ENCODE peak calls at places on chromosomes 6 and 20, in four cellular contexts. One of them, this sample, is unnamed.

GRCh38 chr20:62704341-62704948 is 4.2 kb upstream of the NTSR1 start:
- DNase-seq in heart left ventricle: peak; percentile 94
- DNase-seq in NT2/D1: no peak
- DNase-seq in A549: peak; percentile 65
- DNase-seq in this sample: peak; percentile 55

GRCh38 chr20:21101453-21102251 is 4.5 kb downstream of the LINC00237 start:
- DNase-seq in A549: no peak
- DNase-seq in NT2/D1: no peak
- DNase-seq in heart left ventricle: no peak
- DNase-seq in this sample: no peak

GRCh38 chr6:136734977-136735376 is 57.3 kb downstream of the MAP3K5 start:
- DNase-seq in heart left ventricle: no peak
- DNase-seq in A549: no peak
- DNase-seq in NT2/D1: no peak
- DNase-seq in this sample: no peak

GRCh38 chr20:354298-354977 is 7.5 kb downstream of the NRSN2 start:
- DNase-seq in A549: peak; percentile 95
- DNase-seq in NT2/D1: no peak
- DNase-seq in heart left ventricle: peak; percentile 72
- DNase-seq in this sample: no peak

GRCh38 chr6:41801380-41801779 is 13.9 kb downstream of the TOMM6 start:
- DNase-seq in A549: no peak
- DNase-seq in NT2/D1: no peak
- DNase-seq in heart left ventricle: no peak
- DNase-seq in this sample: no peak

GRCh38 chr6:71533939-71534379 is 245.3 kb downstream of the OGFRL1 start:
- DNase-seq in A549: peak; percentile 13
- DNase-seq in heart left ventricle: no peak
- DNase-seq in NT2/D1: no peak
- DNase-seq in this sample: no peak

GRCh38 chr6:16665992-16666391 is 95.3 kb downstream of the ATXN1 start:
- DNase-seq in NT2/D1: no peak
- DNase-seq in heart left ventricle: no peak
- DNase-seq in A549: no peak
- DNase-seq in this sample: no peak

GRCh38 chr6:116773886-116774285 is 8.4 kb upstream of the FAM162B start:
- DNase-seq in NT2/D1: no peak
- DNase-seq in heart left ventricle: no peak
- DNase-seq in A549: no peak
- DNase-seq in this sample: peak; percentile 19

GRCh38 chr6:128724738-128725137 is 158.2 kb upstream of the LAMA2 start:
- DNase-seq in A549: no peak
- DNase-seq in NT2/D1: no peak
- DNase-seq in heart left ventricle: no peak
- DNase-seq in this sample: no peak

GRCh38 chr6:56102216-56102615 is 145.2 kb downstream of the COL21A1 start:
- DNase-seq in heart left ventricle: no peak
- DNase-seq in NT2/D1: no peak
- DNase-seq in A549: no peak
- DNase-seq in this sample: no peak

GRCh38 chr6:5592911-5593519 is 331.7 kb downstream of the FARS2 start:
- DNase-seq in NT2/D1: no peak
- DNase-seq in heart left ventricle: no peak
- DNase-seq in A549: no peak
- DNase-seq in this sample: no peak

GRCh38 chr6:128554302-128554701 is 33.9 kb upstream of the PTPRK start:
- DNase-seq in NT2/D1: no peak
- DNase-seq in A549: no peak
- DNase-seq in heart left ventricle: peak; percentile 28
- DNase-seq in this sample: no peak

GRCh38 chr20:44083220-44083933 is 103.6 kb downstream of the JPH2 start:
- DNase-seq in NT2/D1: no peak
- DNase-seq in heart left ventricle: peak; percentile 82
- DNase-seq in A549: no peak
- DNase-seq in this sample: no peak

GRCh38 chr6:3867616-3868502 is 18.7 kb downstream of the FAM50B start:
- DNase-seq in A549: no peak
- DNase-seq in heart left ventricle: no peak
- DNase-seq in NT2/D1: no peak
- DNase-seq in this sample: no peak

GRCh38 chr6:168605964-168606363 is 165.0 kb downstream of the SMOC2 start:
- DNase-seq in A549: no peak
- DNase-seq in NT2/D1: no peak
- DNase-seq in heart left ventricle: no peak
- DNase-seq in this sample: no peak

GRCh38 chr6:133241901-133242760 is 974 bp downstream of the EYA4 start:
- DNase-seq in heart left ventricle: peak; percentile 28
- DNase-seq in NT2/D1: no peak
- DNase-seq in A549: no peak
- DNase-seq in this sample: no peak
- H3K4me3 ChIP-seq in heart left ventricle: peak overlapping the region; percentile 65
- H3K4me3 ChIP-seq in NT2/D1: peak overlapping the region; percentile 66
- H3K4me3 ChIP-seq in A549: peak overlapping the region; percentile 69
- H3K4me3 ChIP-seq in this sample: no peak overlapping the region

DNA sequence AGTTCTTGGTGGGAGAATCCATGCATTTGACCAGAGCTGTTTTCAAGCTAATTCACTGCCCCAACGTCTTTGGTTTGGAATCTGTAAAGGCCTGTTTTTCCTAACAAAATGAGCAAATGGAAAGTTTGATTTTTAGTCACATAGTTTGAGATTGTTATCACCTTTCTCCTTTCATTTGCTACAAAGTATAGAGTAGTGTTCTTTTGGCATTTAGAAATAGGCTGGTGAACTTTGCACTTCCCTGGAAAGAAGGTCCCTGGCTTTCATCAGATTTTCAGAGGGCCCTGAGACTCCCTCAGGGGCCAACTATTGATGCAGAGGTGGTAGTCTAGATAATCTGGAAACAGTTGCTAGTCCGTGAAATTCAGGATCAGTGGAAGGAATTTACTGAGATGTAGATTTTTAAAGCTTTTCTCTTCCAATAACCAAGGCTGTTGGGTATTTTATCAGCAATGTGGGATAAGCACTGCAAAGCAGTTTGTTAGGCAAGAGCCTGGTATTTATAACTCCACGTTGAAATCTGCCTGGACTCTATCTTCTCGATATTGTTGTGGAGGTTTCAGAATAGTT is 1.7 kb downstream of the ARFGEF2 start:
- DNase-seq in heart left ventricle: no peak
- DNase-seq in NT2/D1: no peak
- DNase-seq in A549: no peak
- DNase-seq in this sample: no peak
- H3K4me3 ChIP-seq in heart left ventricle: peak overlapping the region; percentile 86
- H3K4me3 ChIP-seq in NT2/D1: no peak overlapping the region
- H3K4me3 ChIP-seq in A549: peak overlapping the region; percentile 89
- H3K4me3 ChIP-seq in this sample: peak overlapping the region; percentile 97

DNA sequence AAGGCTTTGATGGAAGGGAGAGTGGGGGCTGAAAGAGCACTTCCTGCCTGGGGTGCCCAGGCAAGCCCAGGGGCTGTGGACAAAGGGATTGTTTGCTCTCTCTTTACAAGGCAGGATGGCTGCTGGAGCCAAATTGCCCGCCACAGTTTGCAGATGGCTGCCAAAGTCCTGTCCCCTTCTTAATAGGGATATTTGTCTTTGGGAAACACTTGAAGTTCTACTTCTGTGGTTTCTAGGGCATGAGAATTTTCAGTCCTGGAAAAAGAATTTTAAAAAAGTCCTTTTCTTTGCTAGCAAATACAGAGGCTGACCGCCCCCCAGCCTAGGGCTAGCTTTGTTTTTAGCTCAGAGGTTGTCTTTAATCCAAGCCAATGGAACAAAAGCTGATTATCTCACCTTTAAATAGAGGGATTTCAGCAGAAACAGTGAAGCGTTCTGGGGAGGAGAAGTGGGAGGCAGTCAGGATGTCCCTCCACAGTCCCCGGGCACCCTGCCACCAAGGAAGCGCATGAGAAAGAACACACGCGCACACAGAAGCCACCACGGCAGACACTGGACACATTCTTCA is 736.7 kb downstream of the QKI start:
- DNase-seq in heart left ventricle: peak; percentile 71
- DNase-seq in A549: no peak
- DNase-seq in NT2/D1: no peak
- DNase-seq in this sample: no peak
- H3K4me3 ChIP-seq in heart left ventricle: no peak overlapping the region
- H3K4me3 ChIP-seq in A549: no peak overlapping the region
- H3K4me3 ChIP-seq in NT2/D1: no peak overlapping the region
- H3K4me3 ChIP-seq in this sample: no peak overlapping the region

GRCh38 chr6:170046786-170047626 is 243.9 kb downstream of the DLL1 start:
- DNase-seq in NT2/D1: no peak
- DNase-seq in A549: no peak
- DNase-seq in heart left ventricle: no peak
- DNase-seq in this sample: no peak
- H3K4me3 ChIP-seq in NT2/D1: no peak overlapping the region
- H3K4me3 ChIP-seq in A549: no peak overlapping the region
- H3K4me3 ChIP-seq in heart left ventricle: no peak overlapping the region
- H3K4me3 ChIP-seq in this sample: no peak overlapping the region

This sample was measured in LNCaP clone FGC.